ENCODE peak calls at places on chromosomes 11 and 22, in seven cellular contexts. One of them, this sample, is unnamed.

GRCh38 chr11:74783241-74783871 is 34.7 kb downstream of the RNF169 start:
- DNase-seq in transverse colon: no peak
- DNase-seq in stomach: no peak
- DNase-seq in A549: no peak
- DNase-seq in tibial nerve: no peak
- DNase-seq in H1: no peak
- DNase-seq in ovary: no peak
- DNase-seq in this sample: no peak

GRCh38 chr11:64553554-64554201 is 37.3 kb upstream of the SLC22A12 start:
- DNase-seq in transverse colon: peak
- DNase-seq in stomach: peak
- DNase-seq in A549: peak
- DNase-seq in tibial nerve: peak
- DNase-seq in H1: peak
- DNase-seq in ovary: peak
- DNase-seq in this sample: peak

GRCh38 chr11:46755962-46756361 is 36.9 kb downstream of the F2 start:
- DNase-seq in transverse colon: no peak
- DNase-seq in stomach: no peak
- DNase-seq in A549: no peak
- DNase-seq in tibial nerve: no peak
- DNase-seq in H1: no peak
- DNase-seq in ovary: no peak
- DNase-seq in this sample: no peak

GRCh38 chr11:108122166-108122628 is 830 bp downstream of the ACAT1 start:
- DNase-seq in transverse colon: peak
- DNase-seq in stomach: no peak
- DNase-seq in A549: no peak
- DNase-seq in tibial nerve: no peak
- DNase-seq in H1: no peak
- DNase-seq in ovary: no peak
- DNase-seq in this sample: no peak

GRCh38 chr22:25627271-25627848 is 62.9 kb downstream of the GRK3 start:
- DNase-seq in transverse colon: no peak
- DNase-seq in stomach: no peak
- DNase-seq in A549: no peak
- DNase-seq in tibial nerve: no peak
- DNase-seq in H1: no peak
- DNase-seq in ovary: no peak
- DNase-seq in this sample: no peak

GRCh38 chr11:74592063-74592440 is 330 bp upstream of the POLD3 start:
- DNase-seq in transverse colon: no peak
- DNase-seq in stomach: no peak
- DNase-seq in A549: no peak
- DNase-seq in tibial nerve: no peak
- DNase-seq in H1: no peak
- DNase-seq in ovary: no peak
- DNase-seq in this sample: no peak

GRCh38 chr11:111938687-111939160 is 1.6 kb downstream of the DIXDC1 start:
- DNase-seq in transverse colon: no peak
- DNase-seq in stomach: no peak
- DNase-seq in A549: no peak
- DNase-seq in tibial nerve: no peak
- DNase-seq in H1: no peak
- DNase-seq in ovary: no peak
- DNase-seq in this sample: no peak

GRCh38 chr11:112856591-112856990 is 104.6 kb upstream of the NCAM1 start:
- DNase-seq in transverse colon: no peak
- DNase-seq in stomach: no peak
- DNase-seq in A549: no peak
- DNase-seq in tibial nerve: no peak
- DNase-seq in H1: no peak
- DNase-seq in ovary: no peak
- DNase-seq in this sample: no peak

GRCh38 chr22:49705631-49706352 is 121.9 kb downstream of the BRD1 start:
- DNase-seq in transverse colon: no peak
- DNase-seq in stomach: no peak
- DNase-seq in A549: no peak
- DNase-seq in tibial nerve: no peak
- DNase-seq in H1: no peak
- DNase-seq in ovary: no peak
- DNase-seq in this sample: no peak

GRCh38 chr11:63667993-63668392 is 3.2 kb downstream of the ATL3 start:
- DNase-seq in transverse colon: no peak
- DNase-seq in stomach: no peak
- DNase-seq in A549: peak
- DNase-seq in tibial nerve: no peak
- DNase-seq in H1: no peak
- DNase-seq in ovary: no peak
- DNase-seq in this sample: no peak

GRCh38 chr11:9972917-9973504 is 309.1 kb downstream of the SWAP70 start:
- DNase-seq in transverse colon: no peak
- DNase-seq in stomach: no peak
- DNase-seq in A549: peak
- DNase-seq in tibial nerve: no peak
- DNase-seq in H1: no peak
- DNase-seq in ovary: no peak
- DNase-seq in this sample: no peak

GRCh38 chr11:67648140-67648795 is 2.3 kb downstream of the ACY3 start:
- DNase-seq in transverse colon: peak
- DNase-seq in stomach: peak
- DNase-seq in A549: peak
- DNase-seq in tibial nerve: no peak
- DNase-seq in H1: peak
- DNase-seq in ovary: no peak
- DNase-seq in this sample: no peak

GRCh38 chr11:93958991-93959390 is 62.2 kb upstream of the HEPHL1 start:
- DNase-seq in transverse colon: no peak
- DNase-seq in stomach: no peak
- DNase-seq in A549: no peak
- DNase-seq in tibial nerve: no peak
- DNase-seq in H1: no peak
- DNase-seq in ovary: no peak
- DNase-seq in this sample: no peak

GRCh38 chr11:64224891-64225607 is 937 bp downstream of the TRPT1 start:
- DNase-seq in transverse colon: no peak
- DNase-seq in stomach: no peak
- DNase-seq in A549: no peak
- DNase-seq in tibial nerve: no peak
- DNase-seq in H1: peak
- DNase-seq in ovary: peak
- DNase-seq in this sample: peak

GRCh38 chr11:32597914-32598313 is 14.3 kb downstream of the EIF3M start:
- DNase-seq in transverse colon: no peak
- DNase-seq in stomach: no peak
- DNase-seq in A549: no peak
- DNase-seq in tibial nerve: no peak
- DNase-seq in H1: no peak
- DNase-seq in ovary: no peak
- DNase-seq in this sample: no peak

GRCh38 chr11:130806746-130807145 is 109.5 kb downstream of the SNX19 start:
- DNase-seq in transverse colon: no peak
- DNase-seq in stomach: no peak
- DNase-seq in A549: no peak
- DNase-seq in tibial nerve: no peak
- DNase-seq in H1: no peak
- DNase-seq in ovary: no peak
- DNase-seq in this sample: no peak

GRCh38 chr11:62889126-62889483 is 8.4 kb downstream of the SLC3A2 start:
- DNase-seq in transverse colon: no peak
- DNase-seq in stomach: no peak
- DNase-seq in A549: no peak
- DNase-seq in tibial nerve: no peak
- DNase-seq in H1: no peak
- DNase-seq in ovary: no peak
- DNase-seq in this sample: no peak

GRCh38 chr11:65891180-65892136 is 985 bp downstream of the CCDC85B start:
- DNase-seq in transverse colon: no peak
- DNase-seq in stomach: no peak
- DNase-seq in A549: peak
- DNase-seq in tibial nerve: no peak
- DNase-seq in H1: peak
- DNase-seq in ovary: peak
- DNase-seq in this sample: peak

GRCh38 chr22:20867179-20868099 is 8.6 kb downstream of the SNAP29 start:
- DNase-seq in transverse colon: peak
- DNase-seq in stomach: peak
- DNase-seq in A549: no peak
- DNase-seq in tibial nerve: peak
- DNase-seq in H1: no peak
- DNase-seq in ovary: peak
- DNase-seq in this sample: peak

GRCh38 chr11:101435406-101435805 is 148.4 kb downstream of the TRPC6 start:
- DNase-seq in transverse colon: no peak
- DNase-seq in stomach: no peak
- DNase-seq in A549: no peak
- DNase-seq in tibial nerve: no peak
- DNase-seq in H1: no peak
- DNase-seq in ovary: no peak
- DNase-seq in this sample: no peak

GRCh38 chr22:20946991-20947390 is 20.1 kb upstream of the AIFM3 start:
- DNase-seq in transverse colon: no peak
- DNase-seq in stomach: no peak
- DNase-seq in A549: no peak
- DNase-seq in tibial nerve: no peak
- DNase-seq in H1: no peak
- DNase-seq in ovary: no peak
- DNase-seq in this sample: no peak

GRCh38 chr11:91587131-91587530 is 637.5 kb upstream of the FAT3 start:
- DNase-seq in transverse colon: no peak
- DNase-seq in stomach: no peak
- DNase-seq in A549: no peak
- DNase-seq in tibial nerve: no peak
- DNase-seq in H1: no peak
- DNase-seq in ovary: no peak
- DNase-seq in this sample: no peak

GRCh38 chr22:33593818-33594217 is 326.5 kb downstream of the LARGE1 start:
- DNase-seq in transverse colon: no peak
- DNase-seq in stomach: no peak
- DNase-seq in A549: no peak
- DNase-seq in tibial nerve: no peak
- DNase-seq in H1: no peak
- DNase-seq in ovary: no peak
- DNase-seq in this sample: no peak

GRCh38 chr11:125967515-125967914 is 21.7 kb downstream of the VSIG10L2 start:
- DNase-seq in transverse colon: no peak
- DNase-seq in stomach: no peak
- DNase-seq in A549: no peak
- DNase-seq in tibial nerve: no peak
- DNase-seq in H1: no peak
- DNase-seq in ovary: no peak
- DNase-seq in this sample: no peak

GRCh38 chr11:101030015-101030414 is 99.6 kb downstream of the PGR start:
- DNase-seq in transverse colon: no peak
- DNase-seq in stomach: no peak
- DNase-seq in A549: no peak
- DNase-seq in tibial nerve: no peak
- DNase-seq in H1: no peak
- DNase-seq in ovary: no peak
- DNase-seq in this sample: no peak

DNA sequence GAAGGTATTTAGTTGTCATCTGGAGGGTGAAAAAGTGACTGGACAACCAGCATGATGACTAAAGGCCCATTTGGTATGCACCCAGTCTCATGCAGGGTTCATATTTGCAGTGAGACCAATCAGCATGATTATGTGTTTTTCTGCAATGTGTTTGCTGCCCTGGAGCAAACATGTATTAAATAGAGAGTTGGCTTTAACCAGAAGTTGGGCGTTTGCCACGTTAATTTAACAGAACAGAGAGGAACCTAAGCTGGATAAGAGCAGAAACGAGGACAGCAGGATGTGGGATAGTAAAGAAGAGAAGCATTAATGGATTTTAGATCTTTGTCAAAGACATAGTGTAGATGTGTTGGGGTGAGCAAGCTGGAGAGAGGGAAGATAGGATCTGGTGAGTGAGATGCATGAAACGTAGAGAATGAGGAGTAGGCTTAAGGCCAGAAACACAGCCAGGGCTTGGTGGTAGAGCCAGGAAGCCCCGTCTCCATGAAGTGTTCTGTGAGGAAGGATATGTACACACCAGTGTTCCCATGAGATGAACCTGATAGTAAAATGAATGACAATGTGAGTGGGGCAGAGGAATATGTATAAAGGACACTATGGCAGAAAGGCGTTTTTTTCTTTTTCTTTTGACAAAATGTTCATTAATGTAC is 164.0 kb upstream of the PDGFD start:
- DNase-seq in transverse colon: no peak
- DNase-seq in stomach: no peak
- DNase-seq in A549: no peak
- DNase-seq in tibial nerve: no peak
- DNase-seq in H1: no peak
- DNase-seq in ovary: no peak
- DNase-seq in this sample: no peak
- H3K4me3 ChIP-seq in transverse colon: no peak
- H3K4me3 ChIP-seq in stomach: no peak
- H3K4me3 ChIP-seq in A549: no peak
- H3K4me3 ChIP-seq in tibial nerve: no peak
- H3K4me3 ChIP-seq in H1: no peak
- H3K4me3 ChIP-seq in ovary: no peak
- H3K4me3 ChIP-seq in this sample: no peak

GRCh38 chr11:128400382-128401203 is 186.8 kb downstream of the ETS1 start:
- DNase-seq in transverse colon: no peak
- DNase-seq in stomach: no peak
- DNase-seq in A549: no peak
- DNase-seq in tibial nerve: no peak
- DNase-seq in H1: no peak
- DNase-seq in ovary: no peak
- DNase-seq in this sample: no peak
- TF ChIP-seq CTCF in transverse colon: no peak
- TF ChIP-seq CTCF in stomach: no peak
- TF ChIP-seq CTCF in A549: no peak
- TF ChIP-seq CTCF in tibial nerve: no peak
- TF ChIP-seq CTCF in H1: no peak
- TF ChIP-seq CTCF in ovary: no peak
- TF ChIP-seq CTCF in this sample: no peak

GRCh38 chr11:35145249-35145648 is 6.3 kb downstream of the CD44 start:
- DNase-seq in transverse colon: peak
- DNase-seq in stomach: peak
- DNase-seq in A549: no peak
- DNase-seq in tibial nerve: no peak
- DNase-seq in H1: no peak
- DNase-seq in ovary: no peak
- DNase-seq in this sample: no peak
- TF ChIP-seq EP300 in transverse colon: no peak
- TF ChIP-seq EP300 in stomach: no peak
- TF ChIP-seq EP300 in A549: no peak
- TF ChIP-seq EP300 in tibial nerve: no peak
- TF ChIP-seq EP300 in H1: no peak
- TF ChIP-seq EP300 in ovary: no peak
- TF ChIP-seq EP300 in this sample: no peak

DNA sequence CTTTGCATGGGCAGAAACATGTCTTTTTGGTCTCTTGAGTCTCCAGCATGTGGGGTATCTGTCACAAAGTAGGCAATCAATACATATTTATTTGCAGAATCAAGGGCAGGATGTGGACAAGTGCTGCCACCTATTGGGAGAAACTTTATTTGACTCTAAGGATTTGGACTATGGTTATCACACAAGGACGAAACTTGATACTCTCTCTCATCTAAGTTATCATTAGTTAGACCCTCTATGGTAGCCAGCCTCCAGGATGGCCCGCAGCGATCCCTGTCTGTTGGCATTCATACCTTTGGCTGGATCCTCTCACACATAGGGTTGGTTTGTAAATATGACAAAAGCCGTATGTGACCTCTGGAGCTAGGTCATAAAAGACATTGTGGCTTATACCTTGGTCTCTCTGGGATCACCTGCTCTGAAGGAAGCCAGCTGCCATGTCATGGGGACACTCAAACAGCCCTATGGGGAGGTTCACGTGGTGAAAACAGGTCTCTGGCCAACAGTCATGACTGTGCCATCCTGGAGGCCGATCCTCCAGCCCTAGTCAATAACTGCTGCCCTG is 1.1 kb upstream of the FBXO7 start:
- DNase-seq in transverse colon: peak
- DNase-seq in stomach: no peak
- DNase-seq in A549: peak
- DNase-seq in tibial nerve: no peak
- DNase-seq in H1: peak
- DNase-seq in ovary: peak
- DNase-seq in this sample: no peak
- H3K4me3 ChIP-seq in transverse colon: no peak
- H3K4me3 ChIP-seq in stomach: peak
- H3K4me3 ChIP-seq in A549: peak
- H3K4me3 ChIP-seq in tibial nerve: peak
- H3K4me3 ChIP-seq in H1: peak
- H3K4me3 ChIP-seq in ovary: no peak
- H3K4me3 ChIP-seq in this sample: peak

This sample was measured in sigmoid colon.